ENCODE peak calls at places on chromosomes 6 and 20, in five cellular contexts. U, B, L, I and Z are unnamed samples. For H3K27me3 and H3K4me1, the result is how much of the 10 kb centered on the place peaks cover.

GRCh38 chr20:4153661-4154238 is 138.4 kb upstream of the RNF24 start:
- DNase-seq in U (no peak), B (no peak), L (no peak), I (no peak), Z (no peak)

GRCh38 chr6:7726416-7727149 is 684 bp downstream of the BMP6 start:
- DNase-seq in U (peak), B (no peak), L (peak), I (no peak), Z (peak)

GRCh38 chr6:68575765-68576439 is 59.2 kb upstream of the ADGRB3 start:
- DNase-seq in U (peak), B (peak), L (peak), I (no peak), Z (peak)

GRCh38 chr6:162026843-162027242 is 700.7 kb downstream of the PRKN start:
- DNase-seq in U (no peak), B (no peak), L (no peak), I (no peak), Z (no peak)

GRCh38 chr6:147161974-147162495 is 42.2 kb upstream of the STXBP5 start:
- DNase-seq in U (no peak), B (no peak), L (peak), I (no peak), Z (no peak)

GRCh38 chr6:72760130-72760793 is 138.4 kb downstream of the KCNQ5 start:
- DNase-seq in U (peak), B (no peak), L (no peak), I (no peak), Z (no peak)

GRCh38 chr20:1803216-1804128 is 91.7 kb upstream of the SIRPA start:
- DNase-seq in U (peak), B (peak), L (no peak), I (no peak), Z (peak)

GRCh38 chr6:22251331-22251730 is 45.5 kb downstream of the PRL start:
- DNase-seq in U (no peak), B (no peak), L (peak), I (no peak), Z (no peak)

GRCh38 chr6:75158176-75158575 is 47.7 kb downstream of the COL12A1 start:
- DNase-seq in U (no peak), B (no peak), L (no peak), I (no peak), Z (no peak)

DNA sequence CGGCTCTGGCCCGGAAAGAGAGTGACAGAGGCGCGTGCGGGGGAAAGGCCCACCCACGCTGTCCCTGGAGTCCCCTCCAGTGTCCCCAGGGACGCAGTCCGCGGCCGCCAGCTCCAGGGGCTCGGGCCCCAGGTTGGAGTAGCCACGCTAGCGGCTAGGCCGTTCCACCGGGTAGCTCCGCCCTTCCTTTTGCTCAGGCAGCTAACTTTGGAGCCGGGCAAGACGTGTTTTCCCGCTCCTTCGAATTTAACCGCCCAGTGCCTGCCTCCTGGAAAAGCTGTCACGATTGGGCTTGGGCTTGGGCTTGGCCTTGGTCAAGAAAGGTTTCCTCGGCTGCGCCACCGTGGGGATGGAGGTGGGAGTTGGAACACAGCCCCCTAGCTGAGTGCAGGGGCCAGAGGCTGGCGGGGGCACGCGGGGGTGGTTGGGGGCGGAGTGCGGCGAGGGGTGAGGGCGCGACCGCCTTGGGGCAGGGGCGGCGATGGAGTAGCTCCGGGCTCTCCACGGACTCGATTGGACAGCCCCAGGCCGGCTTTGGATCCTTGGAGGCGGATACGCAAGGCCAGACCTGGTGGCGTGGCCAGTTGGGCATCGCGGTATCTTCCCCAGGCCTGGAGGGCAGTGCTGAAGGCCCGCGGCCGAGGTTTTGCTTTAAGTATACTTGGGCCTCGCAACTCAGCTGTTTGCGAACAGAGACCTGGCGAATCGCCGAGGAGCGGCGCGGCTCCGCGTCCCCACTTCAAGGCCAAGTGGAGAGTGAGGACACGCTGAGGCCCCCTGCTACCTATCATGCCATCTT is 4.5 kb downstream of the LINC00237 start:
- DNase-seq in U (no peak), B (no peak), L (no peak), I (no peak), Z (no peak)
- H3K27me3 ChIP-seq in U (half or more), B (under half), L (half or more), I (half or more), Z (under half)

GRCh38 chr20:361562-361961 is 14.7 kb downstream of the NRSN2 start:
- DNase-seq in U (no peak), B (no peak), L (no peak), I (no peak), Z (no peak)

GRCh38 chr20:366042-366718 is 14.4 kb upstream of the TRIB3 start:
- DNase-seq in U (no peak), B (no peak), L (peak), I (no peak), Z (no peak)

GRCh38 chr20:364905-365794 is 15.4 kb upstream of the TRIB3 start:
- DNase-seq in U (no peak), B (no peak), L (peak), I (no peak), Z (no peak)

GRCh38 chr20:362271-363254 is 15.7 kb downstream of the NRSN2 start:
- DNase-seq in U (no peak), B (peak), L (peak), I (no peak), Z (no peak)

GRCh38 chr20:363319-364078 is 16.6 kb downstream of the NRSN2 start:
- DNase-seq in U (no peak), B (no peak), L (peak), I (no peak), Z (no peak)
- H3K4me1 ChIP-seq in U (under half), B (under half), L (half or more), I (under half), Z (under half)

GRCh38 chr20:51434556-51435256 is 107.8 kb downstream of the NFATC2 start:
- DNase-seq in U (no peak), B (no peak), L (peak), I (no peak), Z (no peak)
- H3K27me3 ChIP-seq in U (under half), B (under half), L (under half), I (under half), Z (under half)

GRCh38 chr20:47352332-47353223 is 3.9 kb downstream of the ZMYND8 start:
- DNase-seq in U (no peak), B (peak), L (peak), I (no peak), Z (peak)
- H3K4me1 ChIP-seq in U (half or more), B (half or more), L (half or more), I (half or more), Z (half or more)

DNA sequence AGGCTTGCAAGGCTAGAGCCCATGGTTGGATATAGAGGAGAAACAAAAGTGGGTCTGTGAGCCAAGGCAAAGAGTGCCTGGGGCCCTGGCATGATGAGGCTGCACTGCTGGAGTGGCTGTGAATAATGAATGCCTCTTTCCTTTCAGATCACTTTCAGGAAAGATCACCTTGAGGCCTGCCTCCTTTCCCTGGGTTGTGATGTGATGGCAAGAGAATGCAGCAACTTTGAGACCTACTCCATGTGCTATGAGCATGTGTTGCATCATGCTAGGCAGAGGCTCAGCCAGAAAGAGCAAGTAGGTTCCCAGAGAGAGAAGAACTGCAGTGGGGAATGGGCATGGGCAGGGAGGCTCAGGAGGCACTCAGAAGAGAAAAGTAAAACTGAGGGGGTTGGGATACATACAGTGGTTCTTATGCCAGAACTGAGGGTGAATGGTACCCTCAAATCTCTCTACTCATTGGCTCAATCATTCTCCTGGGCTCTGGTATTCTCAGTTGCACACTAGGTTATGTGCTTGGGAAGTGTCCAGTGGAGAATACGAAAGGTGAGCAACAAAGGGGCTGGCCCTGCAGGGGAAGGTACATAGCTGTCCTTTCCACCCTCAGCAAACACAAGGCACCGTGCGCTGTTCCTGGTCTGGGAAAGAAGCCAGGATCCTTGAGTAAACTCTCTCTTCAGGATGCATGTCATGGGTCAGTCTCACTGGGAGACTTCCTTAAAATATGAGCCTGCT is 45.9 kb downstream of the CD164 start:
- DNase-seq in U (no peak), B (peak), L (peak), I (no peak), Z (no peak)
- H3K27me3 ChIP-seq in U (under half), B (under half), L (under half), I (under half), Z (under half)

GRCh38 chr6:112480551-112480950 is 133.4 kb downstream of the RFPL4B start:
- DNase-seq in U (no peak), B (no peak), L (peak), I (no peak), Z (no peak)

GRCh38 chr6:112485140-112485539 is 138.0 kb downstream of the RFPL4B start:
- DNase-seq in U (no peak), B (no peak), L (no peak), I (no peak), Z (no peak)

GRCh38 chr6:112485813-112486212 is 138.7 kb downstream of the RFPL4B start:
- DNase-seq in U (no peak), B (no peak), L (peak), I (no peak), Z (no peak)

GRCh38 chr6:112481256-112481655 is 134.1 kb downstream of the RFPL4B start:
- DNase-seq in U (no peak), B (no peak), L (no peak), I (no peak), Z (no peak)

DNA sequence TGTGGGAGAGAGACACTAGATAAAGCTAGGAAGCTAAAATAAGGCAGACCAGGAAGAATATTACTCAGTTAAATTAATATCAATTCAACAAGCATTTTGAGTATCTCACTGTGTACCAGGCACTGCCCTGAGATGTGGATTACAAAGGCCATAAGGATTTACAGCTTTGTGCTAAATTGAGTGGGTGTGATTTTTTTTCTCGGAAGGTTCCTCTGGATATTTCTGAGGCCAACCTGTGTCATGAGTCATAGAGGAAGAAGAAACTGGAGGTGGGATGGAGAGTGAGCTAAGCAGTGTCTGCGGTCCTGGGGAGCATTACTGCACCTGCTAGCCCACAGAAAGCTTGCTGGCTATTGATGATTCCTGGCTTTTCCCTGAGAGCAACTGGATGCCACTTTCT is 135.2 kb downstream of the RFPL4B start:
- DNase-seq in U (no peak), B (no peak), L (no peak), I (no peak), Z (no peak)
- H3K4me1 ChIP-seq in U (under half), B (under half), L (under half), I (under half), Z (under half)

GRCh38 chr20:32580194-32580593 is 4.9 kb downstream of the NOL4L start:
- DNase-seq in U (no peak), B (no peak), L (no peak), I (no peak), Z (no peak)
- H3K27me3 ChIP-seq in U (under half), B (under half), L (under half), I (under half), Z (under half)

DNA sequence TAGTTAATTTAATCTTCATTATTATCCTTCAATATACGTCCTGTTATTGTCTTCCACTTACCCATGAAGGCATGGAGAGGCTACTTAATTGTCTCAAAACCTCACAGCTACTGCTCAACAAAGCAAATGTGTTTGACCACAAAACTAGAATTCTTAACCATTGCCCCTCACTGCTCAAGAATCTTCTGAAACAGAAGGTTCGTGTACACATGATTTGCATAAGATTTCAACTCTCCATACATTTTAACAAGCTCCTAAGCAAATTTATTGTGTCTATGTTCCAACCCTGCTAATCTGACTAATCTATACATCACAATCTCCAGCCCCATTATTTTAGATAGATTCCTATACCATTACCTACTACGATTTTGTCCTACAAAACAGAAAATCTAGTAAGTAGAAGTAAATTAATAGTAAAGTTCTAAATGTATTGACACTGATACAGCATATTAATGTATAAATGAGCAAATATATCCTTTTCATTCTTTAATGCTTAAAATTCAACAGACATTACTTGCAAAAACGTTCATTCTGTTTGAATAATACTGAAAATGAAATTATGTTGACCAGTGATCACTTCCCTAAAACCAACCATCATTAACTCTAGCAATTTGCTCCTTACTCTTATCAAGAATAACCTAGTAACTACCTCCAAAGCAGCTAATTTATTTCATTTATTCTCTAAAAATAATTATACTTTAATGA is 89.7 kb upstream of the RNF217 start:
- DNase-seq in U (no peak), B (no peak), L (no peak), I (no peak), Z (no peak)
- H3K4me1 ChIP-seq in U (under half), B (under half), L (under half), I (under half), Z (under half)

GRCh38 chr20:38645980-38646858 is 44.6 kb downstream of the ARHGAP40 start:
- DNase-seq in U (peak), B (peak), L (peak), I (peak), Z (peak)
- H3K27me3 ChIP-seq in U (half or more), B (under half), L (under half), I (under half), Z (under half)